ENCODE peak calls at places on chromosomes 2 and 18, in six cellular contexts. One of them, this sample, is unnamed.

GRCh38 chr2:238093181-238094140 is 6.7 kb upstream of the ESPNL start:
- DNase-seq in psoas muscle: no peak
- DNase-seq in MM.1S: no peak
- DNase-seq in GM23338: no peak
- DNase-seq in H9: no peak
- DNase-seq in stomach: peak; percentile 5
- DNase-seq in this sample: no peak

GRCh38 chr2:19238440-19238839 is 120.0 kb downstream of the OSR1 start:
- DNase-seq in psoas muscle: no peak
- DNase-seq in MM.1S: no peak
- DNase-seq in GM23338: no peak
- DNase-seq in H9: no peak
- DNase-seq in stomach: no peak
- DNase-seq in this sample: no peak

GRCh38 chr2:53575606-53576360 is 191.8 kb upstream of the CHAC2 start:
- DNase-seq in psoas muscle: no peak
- DNase-seq in MM.1S: no peak
- DNase-seq in GM23338: peak; percentile 3
- DNase-seq in H9: no peak
- DNase-seq in stomach: no peak
- DNase-seq in this sample: no peak

GRCh38 chr2:20604957-20605381 is 45.9 kb downstream of the HS1BP3 start:
- DNase-seq in psoas muscle: no peak
- DNase-seq in MM.1S: no peak
- DNase-seq in GM23338: no peak
- DNase-seq in H9: no peak
- DNase-seq in stomach: no peak
- DNase-seq in this sample: peak; percentile 95

GRCh38 chr18:52764271-52764670 is 424.3 kb downstream of the DCC start:
- DNase-seq in psoas muscle: no peak
- DNase-seq in MM.1S: no peak
- DNase-seq in GM23338: no peak
- DNase-seq in H9: no peak
- DNase-seq in stomach: no peak
- DNase-seq in this sample: no peak

GRCh38 chr2:41896186-41896846 is 151.5 kb upstream of the PKDCC start:
- DNase-seq in psoas muscle: no peak
- DNase-seq in MM.1S: peak; percentile 83
- DNase-seq in GM23338: no peak
- DNase-seq in H9: no peak
- DNase-seq in stomach: no peak
- DNase-seq in this sample: no peak

GRCh38 chr2:8794923-8795825 is 42.2 kb downstream of the KIDINS220 start:
- DNase-seq in psoas muscle: no peak
- DNase-seq in MM.1S: no peak
- DNase-seq in GM23338: no peak
- DNase-seq in H9: no peak
- DNase-seq in stomach: no peak
- DNase-seq in this sample: no peak

GRCh38 chr2:44360749-44361329 is 455 bp downstream of the PREPL start:
- DNase-seq in psoas muscle: no peak
- DNase-seq in MM.1S: no peak
- DNase-seq in GM23338: no peak
- DNase-seq in H9: no peak
- DNase-seq in stomach: no peak
- DNase-seq in this sample: peak; percentile 25

GRCh38 chr2:97730245-97730644 is 16.9 kb downstream of the ZAP70 start:
- DNase-seq in psoas muscle: no peak
- DNase-seq in MM.1S: no peak
- DNase-seq in GM23338: no peak
- DNase-seq in H9: no peak
- DNase-seq in stomach: no peak
- DNase-seq in this sample: no peak

GRCh38 chr18:2955966-2956521 is 56.9 kb downstream of the LPIN2 start:
- DNase-seq in psoas muscle: no peak
- DNase-seq in MM.1S: no peak
- DNase-seq in GM23338: no peak
- DNase-seq in H9: no peak
- DNase-seq in stomach: no peak
- DNase-seq in this sample: peak; percentile 56

GRCh38 chr2:13558368-13558767 is 841.6 kb downstream of the TRIB2 start:
- DNase-seq in psoas muscle: no peak
- DNase-seq in MM.1S: peak; percentile 23
- DNase-seq in GM23338: no peak
- DNase-seq in H9: no peak
- DNase-seq in stomach: no peak
- DNase-seq in this sample: no peak

GRCh38 chr2:84486436-84487115 is 27.5 kb upstream of the SUCLG1 start:
- DNase-seq in psoas muscle: no peak
- DNase-seq in MM.1S: no peak
- DNase-seq in GM23338: no peak
- DNase-seq in H9: no peak
- DNase-seq in stomach: peak; percentile 83
- DNase-seq in this sample: no peak

GRCh38 chr2:180247658-180248057 is 240.6 kb upstream of the CWC22 start:
- DNase-seq in psoas muscle: no peak
- DNase-seq in MM.1S: no peak
- DNase-seq in GM23338: no peak
- DNase-seq in H9: no peak
- DNase-seq in stomach: no peak
- DNase-seq in this sample: no peak

GRCh38 chr2:215105607-215106354 is 32.6 kb downstream of the ABCA12 start:
- DNase-seq in psoas muscle: no peak
- DNase-seq in MM.1S: no peak
- DNase-seq in GM23338: no peak
- DNase-seq in H9: no peak
- DNase-seq in stomach: no peak
- DNase-seq in this sample: no peak

GRCh38 chr2:156864753-156865152 is 392.8 kb upstream of the GALNT5 start:
- DNase-seq in psoas muscle: no peak
- DNase-seq in MM.1S: no peak
- DNase-seq in GM23338: no peak
- DNase-seq in H9: no peak
- DNase-seq in stomach: no peak
- DNase-seq in this sample: no peak

GRCh38 chr2:6602471-6602870 is 263.2 kb downstream of the CMPK2 start:
- DNase-seq in psoas muscle: no peak
- DNase-seq in MM.1S: no peak
- DNase-seq in GM23338: no peak
- DNase-seq in H9: no peak
- DNase-seq in stomach: no peak
- DNase-seq in this sample: no peak

GRCh38 chr2:105418527-105418926 is 19.7 kb upstream of the FHL2 start:
- DNase-seq in psoas muscle: no peak
- DNase-seq in MM.1S: no peak
- DNase-seq in GM23338: no peak
- DNase-seq in H9: no peak
- DNase-seq in stomach: no peak
- DNase-seq in this sample: no peak

GRCh38 chr2:105417789-105418475 is 19.1 kb upstream of the FHL2 start:
- DNase-seq in psoas muscle: no peak
- DNase-seq in MM.1S: no peak
- DNase-seq in GM23338: no peak
- DNase-seq in H9: no peak
- DNase-seq in stomach: no peak
- DNase-seq in this sample: peak; percentile 49

GRCh38 chr2:105412584-105412983 is 13.7 kb upstream of the FHL2 start:
- DNase-seq in psoas muscle: no peak
- DNase-seq in MM.1S: no peak
- DNase-seq in GM23338: no peak
- DNase-seq in H9: no peak
- DNase-seq in stomach: no peak
- DNase-seq in this sample: no peak

GRCh38 chr2:105411720-105412407 is 13.0 kb upstream of the FHL2 start:
- DNase-seq in psoas muscle: no peak
- DNase-seq in MM.1S: no peak
- DNase-seq in GM23338: no peak
- DNase-seq in H9: no peak
- DNase-seq in stomach: no peak
- DNase-seq in this sample: no peak

GRCh38 chr2:105415007-105415406 is 16.2 kb upstream of the FHL2 start:
- DNase-seq in psoas muscle: no peak
- DNase-seq in MM.1S: no peak
- DNase-seq in GM23338: no peak
- DNase-seq in H9: no peak
- DNase-seq in stomach: no peak
- DNase-seq in this sample: no peak
- H3K4me1 ChIP-seq in psoas muscle: peaks cover 6% of the 10 kb centered on the region
- H3K4me1 ChIP-seq in MM.1S: peaks cover 15% of the 10 kb centered on the region
- H3K4me1 ChIP-seq in GM23338: no peaks in the 10 kb centered on the region
- H3K4me1 ChIP-seq in H9: no peaks in the 10 kb centered on the region
- H3K4me1 ChIP-seq in stomach: peaks cover 1% of the 10 kb centered on the region
- H3K4me1 ChIP-seq in this sample: peaks cover 40% of the 10 kb centered on the region

DNA sequence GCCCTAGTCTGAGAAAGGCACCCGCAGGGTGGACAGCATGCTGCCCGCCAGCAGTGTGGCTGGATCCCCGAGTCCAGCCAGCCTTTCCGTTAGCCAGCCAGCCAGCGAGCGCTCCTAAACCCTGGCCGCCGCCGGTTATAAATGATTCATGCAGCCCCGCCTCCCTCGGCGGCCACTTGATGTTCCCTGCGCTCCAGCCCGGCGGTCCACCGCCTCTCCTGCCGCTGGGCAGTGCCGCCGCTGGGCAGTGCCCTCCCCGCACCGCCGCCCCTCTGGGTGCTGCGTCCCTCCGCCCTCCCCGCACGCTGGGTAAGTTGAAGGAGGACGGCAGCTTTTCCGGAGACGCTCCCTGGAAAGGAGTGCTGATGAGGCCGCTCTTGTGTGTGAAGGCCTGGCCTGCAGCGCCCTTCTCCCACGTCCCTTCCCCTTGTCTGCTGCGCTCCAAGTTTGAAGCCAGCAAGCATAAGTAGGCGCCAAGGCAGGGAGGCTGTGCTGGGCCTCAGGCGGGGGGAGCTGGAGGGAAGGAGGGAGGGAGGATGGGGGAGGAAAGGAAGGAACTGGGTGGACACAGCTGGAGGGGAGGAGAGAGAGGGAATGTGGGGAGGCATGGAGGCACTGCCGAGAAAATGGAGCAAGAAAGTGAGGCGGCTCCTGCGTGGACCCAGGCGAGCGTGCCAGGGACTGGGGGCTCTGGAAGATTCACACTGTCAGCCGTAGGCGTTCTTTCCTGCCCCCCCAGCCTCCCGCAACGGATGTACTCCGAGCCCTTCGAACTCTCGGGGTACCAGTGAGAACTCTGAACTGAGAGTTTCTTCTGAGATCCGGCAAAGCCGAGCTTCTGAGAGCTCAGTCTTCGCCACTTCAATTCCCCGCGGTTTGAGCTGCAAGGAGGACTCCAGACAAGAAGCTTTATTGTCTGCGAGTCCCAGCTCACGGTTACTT is 131.9 kb downstream of the GLI2 start:
- DNase-seq in psoas muscle: peak; percentile 86
- DNase-seq in MM.1S: no peak
- DNase-seq in GM23338: peak; percentile 65
- DNase-seq in H9: peak; percentile 53
- DNase-seq in stomach: peak; percentile 63
- DNase-seq in this sample: peak; percentile 93
- TF ChIP-seq CTCF in psoas muscle: no peak
- TF ChIP-seq CTCF in MM.1S: no peak
- TF ChIP-seq CTCF in GM23338: no peak
- TF ChIP-seq CTCF in H9: no peak
- TF ChIP-seq CTCF in stomach: no peak
- TF ChIP-seq CTCF in this sample: no peak

GRCh38 chr2:226761195-226761583 is 38.4 kb downstream of the IRS1 start:
- DNase-seq in psoas muscle: no peak
- DNase-seq in MM.1S: no peak
- DNase-seq in GM23338: no peak
- DNase-seq in H9: no peak
- DNase-seq in stomach: no peak
- DNase-seq in this sample: no peak
- H3K4me1 ChIP-seq in psoas muscle: peaks cover 65% of the 10 kb centered on the region
- H3K4me1 ChIP-seq in MM.1S: peaks cover 6% of the 10 kb centered on the region
- H3K4me1 ChIP-seq in GM23338: peaks cover 9% of the 10 kb centered on the region
- H3K4me1 ChIP-seq in H9: peaks cover 2% of the 10 kb centered on the region
- H3K4me1 ChIP-seq in stomach: peaks cover 9% of the 10 kb centered on the region
- H3K4me1 ChIP-seq in this sample: peaks cover 27% of the 10 kb centered on the region

GRCh38 chr2:102237176-102237575 is 50.4 kb downstream of the IL1RL2 start:
- DNase-seq in psoas muscle: no peak
- DNase-seq in MM.1S: no peak
- DNase-seq in GM23338: no peak
- DNase-seq in H9: no peak
- DNase-seq in stomach: no peak
- DNase-seq in this sample: no peak

GRCh38 chr2:102235042-102235473 is 48.2 kb downstream of the IL1RL2 start:
- DNase-seq in psoas muscle: no peak
- DNase-seq in MM.1S: no peak
- DNase-seq in GM23338: no peak
- DNase-seq in H9: no peak
- DNase-seq in stomach: no peak
- DNase-seq in this sample: no peak

GRCh38 chr2:102236132-102236531 is 49.3 kb downstream of the IL1RL2 start:
- DNase-seq in psoas muscle: no peak
- DNase-seq in MM.1S: no peak
- DNase-seq in GM23338: no peak
- DNase-seq in H9: no peak
- DNase-seq in stomach: no peak
- DNase-seq in this sample: no peak

GRCh38 chr2:102233132-102233884 is 46.5 kb downstream of the IL1RL2 start:
- DNase-seq in psoas muscle: no peak
- DNase-seq in MM.1S: no peak
- DNase-seq in GM23338: peak; percentile 45
- DNase-seq in H9: peak; percentile 71
- DNase-seq in stomach: no peak
- DNase-seq in this sample: no peak

DNA sequence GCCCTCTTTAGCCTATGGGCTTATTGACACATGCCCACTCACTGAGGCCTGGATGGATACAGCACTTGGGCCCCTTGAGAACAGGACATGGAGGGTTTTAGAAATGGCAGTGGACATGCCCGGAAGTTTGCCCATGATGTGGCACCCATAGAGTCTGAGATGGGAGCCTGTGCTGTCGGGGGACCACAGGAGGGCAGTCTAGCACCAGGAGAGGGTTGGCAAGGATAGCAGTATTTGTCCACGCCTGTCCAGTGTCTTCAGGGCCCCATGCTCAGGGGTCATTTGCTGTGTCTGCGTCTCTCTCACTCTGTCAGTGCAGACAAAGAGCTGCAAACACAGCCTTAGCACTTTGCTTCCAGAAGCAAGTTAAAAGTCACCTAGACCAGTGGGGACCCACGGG is 48.7 kb downstream of the IL1RL2 start:
- DNase-seq in psoas muscle: no peak
- DNase-seq in MM.1S: no peak
- DNase-seq in GM23338: peak; percentile 56
- DNase-seq in H9: peak; percentile 55
- DNase-seq in stomach: no peak
- DNase-seq in this sample: peak; percentile 53
- TF ChIP-seq CTCF in psoas muscle: peak; percentile 13
- TF ChIP-seq CTCF in MM.1S: peak; percentile 28
- TF ChIP-seq CTCF in GM23338: peak; percentile 81
- TF ChIP-seq CTCF in H9: peak; percentile 63
- TF ChIP-seq CTCF in stomach: no peak
- TF ChIP-seq CTCF in this sample: peak; percentile 41

GRCh38 chr2:64832926-64833325 is 156.3 kb upstream of the SLC1A4 start:
- DNase-seq in psoas muscle: no peak
- DNase-seq in MM.1S: no peak
- DNase-seq in GM23338: no peak
- DNase-seq in H9: no peak
- DNase-seq in stomach: no peak
- DNase-seq in this sample: no peak
- H3K4me1 ChIP-seq in psoas muscle: peaks cover 8% of the 10 kb centered on the region
- H3K4me1 ChIP-seq in MM.1S: peaks cover 7% of the 10 kb centered on the region
- H3K4me1 ChIP-seq in GM23338: no peaks in the 10 kb centered on the region
- H3K4me1 ChIP-seq in H9: no peaks in the 10 kb centered on the region
- H3K4me1 ChIP-seq in stomach: peaks cover 23% of the 10 kb centered on the region
- H3K4me1 ChIP-seq in this sample: peaks cover 4% of the 10 kb centered on the region